ENCODE peak calls at places on chromosomes 16 and 17, in ten cellular contexts. S is lower leg skin, D is IMR-90, E is astrocyte of the spinal cord, P is non-pigmented ciliary epithelial cell, Q is AG10803, B is NCI-H1930, K is HEK293T, M is ELF-1, Z is HTR-8/SVneo. T is an unnamed sample.

GRCh38 chr17:14205992-14206461 is 30.6 kb downstream of the CDRT15 start:
- DNase-seq in S (peak), D (no peak), E (no peak), P (no peak), Q (no peak), B (no peak), K (no peak), M (no peak), Z (no peak), T (peak)

GRCh38 chr17:1871743-1872142 is 41.9 kb downstream of the RPA1 start:
- DNase-seq in S (no peak), D (no peak), E (no peak), P (no peak), Q (no peak), B (no peak), K (no peak), M (no peak), Z (no peak), T (no peak)

GRCh38 chr16:18803569-18804462 is 2.5 kb upstream of the ARL6IP1 start:
- DNase-seq in S (no peak), D (peak), E (peak), P (no peak), Q (peak), B (no peak), K (no peak), M (no peak), Z (no peak), T (no peak)

GRCh38 chr17:74743755-74744154 is 4.7 kb upstream of the NHERF1 start:
- DNase-seq in S (no peak), D (no peak), E (no peak), P (no peak), Q (no peak), B (no peak), K (no peak), M (no peak), Z (no peak), T (no peak)

GRCh38 chr17:45868276-45868675 is 23.6 kb downstream of the SPPL2C start:
- DNase-seq in S (no peak), D (no peak), E (no peak), P (no peak), Q (peak), B (no peak), K (no peak), M (no peak), Z (no peak), T (no peak)

GRCh38 chr16:86975445-86975844 is 341.7 kb downstream of the C16orf95 start:
- DNase-seq in S (no peak), D (peak), E (peak), P (peak), Q (peak), B (no peak), K (peak), M (peak), Z (peak), T (no peak)

GRCh38 chr16:89491238-89491869 is 993 bp upstream of the ANKRD11 start:
- DNase-seq in S (no peak), D (no peak), E (no peak), P (no peak), Q (peak), B (no peak), K (no peak), M (peak), Z (no peak), T (no peak)

GRCh38 chr17:6780886-6781285 is 4.9 kb downstream of the FBXO39 start:
- DNase-seq in S (no peak), D (no peak), E (no peak), P (no peak), Q (no peak), B (no peak), K (no peak), M (no peak), Z (no peak), T (no peak)

GRCh38 chr17:16922386-16923096 is 49.4 kb downstream of the TNFRSF13B start:
- DNase-seq in S (no peak), D (peak), E (no peak), P (no peak), Q (no peak), B (no peak), K (no peak), M (no peak), Z (no peak), T (no peak)

GRCh38 chr16:83967838-83968482 is at the start of gene NECAB2:
- DNase-seq in S (no peak), D (peak), E (no peak), P (no peak), Q (peak), B (peak), K (peak), M (no peak), Z (peak), T (peak)

GRCh38 chr16:11079657-11080187 is 135.4 kb downstream of the CLEC16A start:
- DNase-seq in S (no peak), D (peak), E (peak), P (peak), Q (peak), B (no peak), K (no peak), M (peak), Z (peak), T (no peak)

GRCh38 chr17:16818340-16818739 is 128.3 kb downstream of the CCDC144A start:
- DNase-seq in S (no peak), D (no peak), E (no peak), P (no peak), Q (no peak), B (no peak), K (no peak), M (no peak), Z (no peak), T (no peak)

GRCh38 chr16:14041164-14041563 is 30.0 kb upstream of the MRTFB start:
- DNase-seq in S (peak), D (no peak), E (no peak), P (no peak), Q (no peak), B (no peak), K (no peak), M (no peak), Z (no peak), T (no peak)

GRCh38 chr16:53950677-53951076 is 246.7 kb downstream of the FTO start:
- DNase-seq in S (no peak), D (no peak), E (no peak), P (no peak), Q (no peak), B (no peak), K (no peak), M (no peak), Z (no peak), T (no peak)

GRCh38 chr16:70349783-70350182 is 3.1 kb downstream of the DDX19A start:
- DNase-seq in S (no peak), D (no peak), E (no peak), P (no peak), Q (no peak), B (no peak), K (no peak), M (no peak), Z (no peak), T (no peak)

GRCh38 chr17:60355663-60356594 is 36.0 kb downstream of the USP32 start:
- DNase-seq in S (no peak), D (no peak), E (no peak), P (no peak), Q (no peak), B (no peak), K (no peak), M (no peak), Z (no peak), T (no peak)

GRCh38 chr17:71519285-71519684 is 601.5 kb upstream of the SOX9 start:
- DNase-seq in S (no peak), D (no peak), E (no peak), P (no peak), Q (no peak), B (no peak), K (no peak), M (no peak), Z (no peak), T (no peak)

GRCh38 chr17:14604920-14605599 is 304.2 kb downstream of the HS3ST3B1 start:
- DNase-seq in S (no peak), D (no peak), E (no peak), P (no peak), Q (no peak), B (no peak), K (no peak), M (no peak), Z (no peak), T (no peak)

GRCh38 chr16:55912022-55912421 is 36.8 kb upstream of the CES5A start:
- DNase-seq in S (no peak), D (no peak), E (no peak), P (no peak), Q (no peak), B (no peak), K (no peak), M (no peak), Z (no peak), T (no peak)

GRCh38 chr16:1976216-1976520 is 4.3 kb downstream of the TBL3 start:
- DNase-seq in S (no peak), D (no peak), E (no peak), P (no peak), Q (no peak), B (no peak), K (no peak), M (no peak), Z (no peak), T (no peak)

GRCh38 chr17:82691714-82692113 is 6.8 kb downstream of the RAB40B start:
- DNase-seq in S (no peak), D (no peak), E (no peak), P (no peak), Q (no peak), B (no peak), K (no peak), M (no peak), Z (no peak), T (no peak)

GRCh38 chr16:17072104-17072503 is 398.7 kb downstream of the XYLT1 start:
- DNase-seq in S (no peak), D (peak), E (no peak), P (no peak), Q (peak), B (no peak), K (no peak), M (no peak), Z (no peak), T (no peak)

GRCh38 chr17:58710948-58711552 is 18.6 kb downstream of the RAD51C start:
- DNase-seq in S (no peak), D (peak), E (peak), P (no peak), Q (peak), B (peak), K (peak), M (no peak), Z (peak), T (peak)

GRCh38 chr17:18978655-18979054 is 25.9 kb downstream of the FAM83G start:
- DNase-seq in S (no peak), D (no peak), E (no peak), P (no peak), Q (no peak), B (no peak), K (no peak), M (no peak), Z (no peak), T (no peak)

GRCh38 chr17:41967141-41967920 is 736 bp downstream of the CNP start:
- DNase-seq in S (no peak), D (no peak), E (no peak), P (no peak), Q (no peak), B (no peak), K (peak), M (peak), Z (no peak), T (no peak)

GRCh38 chr16:1602285-1602684 is 9.6 kb downstream of the IFT140 start:
- DNase-seq in S (no peak), D (no peak), E (no peak), P (no peak), Q (no peak), B (no peak), K (no peak), M (no peak), Z (no peak), T (no peak)

GRCh38 chr16:66481943-66482390 is 54.9 kb downstream of the BEAN1 start:
- DNase-seq in S (peak), D (no peak), E (no peak), P (no peak), Q (no peak), B (no peak), K (no peak), M (no peak), Z (no peak), T (peak)

GRCh38 chr16:83954577-83955016 is 1.6 kb downstream of the OSGIN1 start:
- DNase-seq in S (no peak), D (peak), E (peak), P (peak), Q (peak), B (no peak), K (no peak), M (peak), Z (peak), T (peak)

GRCh38 chr17:78356163-78356713 is 3.6 kb downstream of the SOCS3 start:
- DNase-seq in S (no peak), D (peak), E (peak), P (peak), Q (peak), B (no peak), K (no peak), M (peak), Z (no peak), T (peak)

T was measured in stomach.